ENCODE peak calls at places on chromosomes 7 and 10, in seven cellular contexts. One of them, this sample, is unnamed.

GRCh38 chr7:105429746-105430612 is 41.3 kb upstream of the SRPK2 start:
- DNase-seq in activated T-cell treated with anti-CD3 and anti-CD28 coated beads, Interleukin-2, amount 50 U/mL, for 1 hour: peak; percentile 33
- DNase-seq in GM04504: peak; percentile 38
- DNase-seq in ACHN: peak; percentile 88
- DNase-seq in pancreas: peak; percentile 33
- DNase-seq in DMS53: peak; percentile 90
- DNase-seq in neuronal stem cell: no peak
- DNase-seq in this sample: peak; percentile 69

GRCh38 chr7:16926283-16926682 is 44.5 kb upstream of the AGR3 start:
- DNase-seq in activated T-cell treated with anti-CD3 and anti-CD28 coated beads, Interleukin-2, amount 50 U/mL, for 1 hour: no peak
- DNase-seq in DMS53: peak; percentile 71
- DNase-seq in GM04504: peak; percentile 35
- DNase-seq in neuronal stem cell: no peak
- DNase-seq in pancreas: no peak
- DNase-seq in ACHN: peak; percentile 58
- DNase-seq in this sample: peak; percentile 20

GRCh38 chr7:102024769-102025391 is 207.5 kb downstream of the CUX1 start:
- DNase-seq in activated T-cell treated with anti-CD3 and anti-CD28 coated beads, Interleukin-2, amount 50 U/mL, for 1 hour: no peak
- DNase-seq in pancreas: no peak
- DNase-seq in DMS53: no peak
- DNase-seq in ACHN: no peak
- DNase-seq in GM04504: no peak
- DNase-seq in neuronal stem cell: no peak
- DNase-seq in this sample: no peak

GRCh38 chr7:133829336-133829897 is 297.7 kb upstream of the LRGUK start:
- DNase-seq in DMS53: no peak
- DNase-seq in neuronal stem cell: no peak
- DNase-seq in GM04504: peak; percentile 7
- DNase-seq in ACHN: peak; percentile 97
- DNase-seq in activated T-cell treated with anti-CD3 and anti-CD28 coated beads, Interleukin-2, amount 50 U/mL, for 1 hour: no peak
- DNase-seq in pancreas: no peak
- DNase-seq in this sample: no peak

GRCh38 chr7:96508371-96508770 is 186.5 kb upstream of the SLC25A13 start:
- DNase-seq in neuronal stem cell: no peak
- DNase-seq in pancreas: no peak
- DNase-seq in DMS53: no peak
- DNase-seq in ACHN: no peak
- DNase-seq in GM04504: peak; percentile 4
- DNase-seq in activated T-cell treated with anti-CD3 and anti-CD28 coated beads, Interleukin-2, amount 50 U/mL, for 1 hour: no peak
- DNase-seq in this sample: no peak

GRCh38 chr10:43865275-43866135 is 216.8 kb upstream of the ZNF32 start:
- DNase-seq in activated T-cell treated with anti-CD3 and anti-CD28 coated beads, Interleukin-2, amount 50 U/mL, for 1 hour: no peak
- DNase-seq in DMS53: no peak
- DNase-seq in neuronal stem cell: no peak
- DNase-seq in GM04504: no peak
- DNase-seq in ACHN: no peak
- DNase-seq in pancreas: no peak
- DNase-seq in this sample: no peak

GRCh38 chr10:29243750-29244149 is 45.1 kb upstream of the LYZL1 start:
- DNase-seq in neuronal stem cell: no peak
- DNase-seq in DMS53: peak; percentile 43
- DNase-seq in pancreas: peak; percentile 20
- DNase-seq in activated T-cell treated with anti-CD3 and anti-CD28 coated beads, Interleukin-2, amount 50 U/mL, for 1 hour: no peak
- DNase-seq in GM04504: no peak
- DNase-seq in ACHN: peak; percentile 27
- DNase-seq in this sample: no peak

GRCh38 chr7:7577888-7578287 is 11.2 kb downstream of the MIOS start:
- DNase-seq in neuronal stem cell: no peak
- DNase-seq in ACHN: no peak
- DNase-seq in activated T-cell treated with anti-CD3 and anti-CD28 coated beads, Interleukin-2, amount 50 U/mL, for 1 hour: no peak
- DNase-seq in DMS53: no peak
- DNase-seq in pancreas: no peak
- DNase-seq in GM04504: no peak
- DNase-seq in this sample: no peak

This sample was measured in MM.1S.